ENCODE peak calls at places on chromosomes 16 and 17, in nine cellular contexts. One of them, this sample, is unnamed.

GRCh38 chr16:86558355-86559193 is 3.5 kb upstream of the MTHFSD start:
- DNase-seq in OCI-LY7: no peak
- DNase-seq in GM23248: no peak
- DNase-seq in SK-N-SH: no peak
- DNase-seq in neural progenitor cell: no peak
- DNase-seq in GM23338: no peak
- DNase-seq in HCT116: no peak
- DNase-seq in PC-3: no peak
- DNase-seq in MM.1S: no peak
- DNase-seq in this sample: no peak

GRCh38 chr17:1724869-1725641 is 551 bp downstream of the WDR81 start:
- DNase-seq in OCI-LY7: no peak
- DNase-seq in GM23248: no peak
- DNase-seq in SK-N-SH: peak; percentile 81
- DNase-seq in neural progenitor cell: peak; percentile 64
- DNase-seq in GM23338: peak; percentile 54
- DNase-seq in HCT116: no peak
- DNase-seq in PC-3: no peak
- DNase-seq in MM.1S: peak; percentile 11
- DNase-seq in this sample: no peak

GRCh38 chr17:65413390-65413789 is 148.1 kb downstream of the AXIN2 start:
- DNase-seq in OCI-LY7: no peak
- DNase-seq in GM23248: no peak
- DNase-seq in SK-N-SH: no peak
- DNase-seq in neural progenitor cell: no peak
- DNase-seq in GM23338: no peak
- DNase-seq in HCT116: no peak
- DNase-seq in PC-3: no peak
- DNase-seq in MM.1S: no peak
- DNase-seq in this sample: no peak

GRCh38 chr16:279531-279930 is 860 bp upstream of the ARHGDIG start:
- DNase-seq in OCI-LY7: no peak
- DNase-seq in GM23248: no peak
- DNase-seq in SK-N-SH: no peak
- DNase-seq in neural progenitor cell: no peak
- DNase-seq in GM23338: no peak
- DNase-seq in HCT116: no peak
- DNase-seq in PC-3: no peak
- DNase-seq in MM.1S: no peak
- DNase-seq in this sample: no peak

GRCh38 chr17:68514809-68515208 is 2.6 kb downstream of the PRKAR1A start:
- DNase-seq in OCI-LY7: no peak
- DNase-seq in GM23248: peak; percentile 69
- DNase-seq in SK-N-SH: no peak
- DNase-seq in neural progenitor cell: no peak
- DNase-seq in GM23338: no peak
- DNase-seq in HCT116: no peak
- DNase-seq in PC-3: peak; percentile 54
- DNase-seq in MM.1S: no peak
- DNase-seq in this sample: peak; percentile 13

GRCh38 chr17:1047177-1047885 is 50.4 kb downstream of the TIMM22 start:
- DNase-seq in OCI-LY7: no peak
- DNase-seq in GM23248: no peak
- DNase-seq in SK-N-SH: no peak
- DNase-seq in neural progenitor cell: no peak
- DNase-seq in GM23338: no peak
- DNase-seq in HCT116: no peak
- DNase-seq in PC-3: no peak
- DNase-seq in MM.1S: no peak
- DNase-seq in this sample: peak; percentile 46

GRCh38 chr17:17836250-17836817 is 452 bp downstream of the SREBF1 start:
- DNase-seq in OCI-LY7: peak; percentile 98
- DNase-seq in GM23248: peak; percentile 97
- DNase-seq in SK-N-SH: peak; percentile 96
- DNase-seq in neural progenitor cell: peak; percentile 100
- DNase-seq in GM23338: peak; percentile 97
- DNase-seq in HCT116: peak; percentile 92
- DNase-seq in PC-3: peak; percentile 100
- DNase-seq in MM.1S: peak; percentile 97
- DNase-seq in this sample: peak; percentile 99

GRCh38 chr17:34826332-34826731 is 134.9 kb downstream of the CCT6B start:
- DNase-seq in OCI-LY7: no peak
- DNase-seq in GM23248: peak; percentile 41
- DNase-seq in SK-N-SH: peak; percentile 28
- DNase-seq in neural progenitor cell: no peak
- DNase-seq in GM23338: no peak
- DNase-seq in HCT116: no peak
- DNase-seq in PC-3: peak; percentile 44
- DNase-seq in MM.1S: no peak
- DNase-seq in this sample: no peak

GRCh38 chr17:78990349-78991016 is 10.8 kb upstream of the LGALS3BP start:
- DNase-seq in OCI-LY7: no peak
- DNase-seq in GM23248: no peak
- DNase-seq in SK-N-SH: peak; percentile 22
- DNase-seq in neural progenitor cell: no peak
- DNase-seq in GM23338: no peak
- DNase-seq in HCT116: no peak
- DNase-seq in PC-3: no peak
- DNase-seq in MM.1S: no peak
- DNase-seq in this sample: no peak

GRCh38 chr17:81480140-81480917 is 32.3 kb downstream of the ACTG1 start:
- DNase-seq in OCI-LY7: no peak
- DNase-seq in GM23248: peak; percentile 72
- DNase-seq in SK-N-SH: no peak
- DNase-seq in neural progenitor cell: no peak
- DNase-seq in GM23338: no peak
- DNase-seq in HCT116: no peak
- DNase-seq in PC-3: peak; percentile 45
- DNase-seq in MM.1S: no peak
- DNase-seq in this sample: no peak

GRCh38 chr16:74775255-74775654 is 635 bp upstream of the FA2H start:
- DNase-seq in OCI-LY7: no peak
- DNase-seq in GM23248: no peak
- DNase-seq in SK-N-SH: no peak
- DNase-seq in neural progenitor cell: no peak
- DNase-seq in GM23338: no peak
- DNase-seq in HCT116: no peak
- DNase-seq in PC-3: no peak
- DNase-seq in MM.1S: no peak
- DNase-seq in this sample: no peak

GRCh38 chr17:12731839-12732238 is 57.5 kb upstream of the ARHGAP44 start:
- DNase-seq in OCI-LY7: no peak
- DNase-seq in GM23248: no peak
- DNase-seq in SK-N-SH: no peak
- DNase-seq in neural progenitor cell: no peak
- DNase-seq in GM23338: no peak
- DNase-seq in HCT116: no peak
- DNase-seq in PC-3: no peak
- DNase-seq in MM.1S: no peak
- DNase-seq in this sample: no peak

GRCh38 chr17:28878981-28879380 is 18.6 kb downstream of the FLOT2 start:
- DNase-seq in OCI-LY7: peak; percentile 68
- DNase-seq in GM23248: peak; percentile 42
- DNase-seq in SK-N-SH: peak; percentile 52
- DNase-seq in neural progenitor cell: peak; percentile 54
- DNase-seq in GM23338: peak; percentile 95
- DNase-seq in HCT116: peak; percentile 67
- DNase-seq in PC-3: peak; percentile 52
- DNase-seq in MM.1S: peak; percentile 31
- DNase-seq in this sample: peak; percentile 69

GRCh38 chr17:82217120-82217529 is 4.5 kb upstream of the CCDC57 start:
- DNase-seq in OCI-LY7: no peak
- DNase-seq in GM23248: no peak
- DNase-seq in SK-N-SH: no peak
- DNase-seq in neural progenitor cell: no peak
- DNase-seq in GM23338: no peak
- DNase-seq in HCT116: no peak
- DNase-seq in PC-3: no peak
- DNase-seq in MM.1S: no peak
- DNase-seq in this sample: peak; percentile 6

GRCh38 chr17:81666092-81666341 is 388 bp downstream of the OXLD1 start:
- DNase-seq in OCI-LY7: peak; percentile 45
- DNase-seq in GM23248: peak; percentile 53
- DNase-seq in SK-N-SH: no peak
- DNase-seq in neural progenitor cell: peak; percentile 81
- DNase-seq in GM23338: peak; percentile 77
- DNase-seq in HCT116: no peak
- DNase-seq in PC-3: no peak
- DNase-seq in MM.1S: no peak
- DNase-seq in this sample: no peak

GRCh38 chr16:67013823-67014640 is 14.9 kb upstream of the CBFB start:
- DNase-seq in OCI-LY7: peak; percentile 66
- DNase-seq in GM23248: peak; percentile 84
- DNase-seq in SK-N-SH: peak; percentile 91
- DNase-seq in neural progenitor cell: peak; percentile 86
- DNase-seq in GM23338: peak; percentile 78
- DNase-seq in HCT116: no peak
- DNase-seq in PC-3: peak; percentile 32
- DNase-seq in MM.1S: peak; percentile 41
- DNase-seq in this sample: peak; percentile 90

GRCh38 chr16:67015317-67015731 is 13.6 kb upstream of the CBFB start:
- DNase-seq in OCI-LY7: no peak
- DNase-seq in GM23248: no peak
- DNase-seq in SK-N-SH: no peak
- DNase-seq in neural progenitor cell: no peak
- DNase-seq in GM23338: no peak
- DNase-seq in HCT116: peak; percentile 32
- DNase-seq in PC-3: no peak
- DNase-seq in MM.1S: no peak
- DNase-seq in this sample: no peak

GRCh38 chr16:67014641-67015315 is 14.2 kb upstream of the CBFB start:
- DNase-seq in OCI-LY7: no peak
- DNase-seq in GM23248: no peak
- DNase-seq in SK-N-SH: no peak
- DNase-seq in neural progenitor cell: no peak
- DNase-seq in GM23338: peak; percentile 29
- DNase-seq in HCT116: no peak
- DNase-seq in PC-3: no peak
- DNase-seq in MM.1S: no peak
- DNase-seq in this sample: no peak

GRCh38 chr16:67011274-67011673 is 17.7 kb upstream of the CBFB start:
- DNase-seq in OCI-LY7: no peak
- DNase-seq in GM23248: no peak
- DNase-seq in SK-N-SH: no peak
- DNase-seq in neural progenitor cell: no peak
- DNase-seq in GM23338: no peak
- DNase-seq in HCT116: no peak
- DNase-seq in PC-3: no peak
- DNase-seq in MM.1S: no peak
- DNase-seq in this sample: no peak

DNA sequence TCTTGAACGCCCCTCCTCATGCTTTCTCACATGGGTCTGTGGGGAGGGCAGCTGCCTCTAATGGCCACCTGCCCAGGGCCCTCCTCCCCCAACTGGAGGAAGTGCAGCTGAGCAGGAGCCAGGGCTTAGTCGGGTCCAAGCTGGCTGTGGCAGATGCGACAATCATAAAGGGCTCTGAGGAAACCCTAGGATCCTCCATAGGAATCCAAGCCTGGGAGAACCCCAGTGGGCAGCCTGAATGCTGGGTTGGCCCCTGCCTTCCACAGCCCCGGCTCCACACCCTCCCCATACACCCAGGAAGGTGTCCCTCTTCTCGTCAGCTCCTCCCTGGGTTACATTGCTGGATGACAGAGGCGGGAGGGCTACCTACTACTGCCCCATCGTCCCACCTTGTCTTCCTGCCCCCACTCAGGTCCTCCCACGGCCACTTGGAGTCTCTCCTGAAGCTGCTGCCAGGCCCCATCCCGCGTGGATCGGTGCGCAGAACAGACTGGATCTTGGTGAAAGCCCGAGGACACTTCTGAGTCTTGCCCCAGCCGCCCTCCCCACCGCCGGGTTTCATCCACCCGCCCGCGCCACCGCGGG is 15.6 kb upstream of the CBFB start:
- DNase-seq in OCI-LY7: no peak
- DNase-seq in GM23248: no peak
- DNase-seq in SK-N-SH: no peak
- DNase-seq in neural progenitor cell: no peak
- DNase-seq in GM23338: peak; percentile 32
- DNase-seq in HCT116: no peak
- DNase-seq in PC-3: no peak
- DNase-seq in MM.1S: no peak
- DNase-seq in this sample: no peak
- TF ChIP-seq EZH2phosphoT487 in OCI-LY7: no peak
- TF ChIP-seq EZH2phosphoT487 in GM23248: no peak
- TF ChIP-seq EZH2phosphoT487 in SK-N-SH: no peak
- TF ChIP-seq EZH2phosphoT487 in neural progenitor cell: no peak
- TF ChIP-seq EZH2phosphoT487 in GM23338: no peak
- TF ChIP-seq EZH2phosphoT487 in HCT116: no peak
- TF ChIP-seq EZH2phosphoT487 in PC-3: no peak
- TF ChIP-seq EZH2phosphoT487 in MM.1S: no peak
- TF ChIP-seq EZH2phosphoT487 in this sample: no peak

GRCh38 chr16:16009396-16009795 is 60.0 kb downstream of the ABCC1 start:
- DNase-seq in OCI-LY7: peak; percentile 33
- DNase-seq in GM23248: peak; percentile 45
- DNase-seq in SK-N-SH: no peak
- DNase-seq in neural progenitor cell: no peak
- DNase-seq in GM23338: no peak
- DNase-seq in HCT116: no peak
- DNase-seq in PC-3: no peak
- DNase-seq in MM.1S: no peak
- DNase-seq in this sample: no peak
- H3K27ac ChIP-seq in OCI-LY7: peak overlapping the region; percentile 98
- H3K27ac ChIP-seq in GM23248: peak overlapping the region; percentile 43
- H3K27ac ChIP-seq in SK-N-SH: no peak overlapping the region
- H3K27ac ChIP-seq in neural progenitor cell: no peak overlapping the region
- H3K27ac ChIP-seq in GM23338: no peak overlapping the region
- H3K27ac ChIP-seq in HCT116: no peak overlapping the region
- H3K27ac ChIP-seq in PC-3: no peak overlapping the region
- H3K27ac ChIP-seq in MM.1S: no peak overlapping the region
- H3K27ac ChIP-seq in this sample: no peak overlapping the region

DNA sequence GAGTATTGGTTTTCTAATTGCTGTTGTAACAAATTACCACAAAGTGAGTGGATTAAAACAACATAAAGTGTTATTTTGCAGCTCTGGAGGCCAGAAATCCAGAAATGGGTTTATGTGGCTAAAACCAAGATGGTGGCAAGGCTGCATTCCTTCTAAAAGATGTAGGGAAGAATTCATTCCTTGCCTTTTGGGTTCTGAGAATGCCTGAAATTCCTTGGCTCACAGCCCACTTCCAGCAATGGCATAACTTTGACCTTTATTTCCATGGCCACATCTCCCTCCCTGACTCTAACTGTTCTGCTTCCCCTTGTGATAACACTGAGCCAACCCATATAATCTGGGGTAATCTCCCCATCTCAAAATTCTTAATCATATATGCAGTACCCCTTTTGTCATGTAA is 269.6 kb upstream of the RPL38 start:
- DNase-seq in OCI-LY7: no peak
- DNase-seq in GM23248: no peak
- DNase-seq in SK-N-SH: no peak
- DNase-seq in neural progenitor cell: no peak
- DNase-seq in GM23338: peak; percentile 25
- DNase-seq in HCT116: no peak
- DNase-seq in PC-3: no peak
- DNase-seq in MM.1S: no peak
- DNase-seq in this sample: no peak
- TF ChIP-seq EZH2phosphoT487 in OCI-LY7: no peak
- TF ChIP-seq EZH2phosphoT487 in GM23248: no peak
- TF ChIP-seq EZH2phosphoT487 in SK-N-SH: no peak
- TF ChIP-seq EZH2phosphoT487 in neural progenitor cell: no peak
- TF ChIP-seq EZH2phosphoT487 in GM23338: no peak
- TF ChIP-seq EZH2phosphoT487 in HCT116: no peak
- TF ChIP-seq EZH2phosphoT487 in PC-3: no peak
- TF ChIP-seq EZH2phosphoT487 in MM.1S: no peak
- TF ChIP-seq EZH2phosphoT487 in this sample: no peak

GRCh38 chr17:77405867-77406513 is 265.2 kb downstream of the SEC14L1 start:
- DNase-seq in OCI-LY7: peak; percentile 89
- DNase-seq in GM23248: no peak
- DNase-seq in SK-N-SH: no peak
- DNase-seq in neural progenitor cell: no peak
- DNase-seq in GM23338: no peak
- DNase-seq in HCT116: no peak
- DNase-seq in PC-3: no peak
- DNase-seq in MM.1S: no peak
- DNase-seq in this sample: no peak
- H3K27ac ChIP-seq in OCI-LY7: peak overlapping the region; percentile 90
- H3K27ac ChIP-seq in GM23248: no peak overlapping the region
- H3K27ac ChIP-seq in SK-N-SH: no peak overlapping the region
- H3K27ac ChIP-seq in neural progenitor cell: no peak overlapping the region
- H3K27ac ChIP-seq in GM23338: no peak overlapping the region
- H3K27ac ChIP-seq in HCT116: no peak overlapping the region
- H3K27ac ChIP-seq in PC-3: no peak overlapping the region
- H3K27ac ChIP-seq in MM.1S: no peak overlapping the region
- H3K27ac ChIP-seq in this sample: no peak overlapping the region